ENCODE peak calls at places on chromosomes 16 and 17, in five cellular contexts. T, U, B, I and R are unnamed samples.

GRCh38 chr16:10979717-10980601 is 35.6 kb downstream of the CLEC16A start:
- DNase-seq in T (no peak), U (no peak), B (no peak), I (no peak), R (no peak)

GRCh38 chr17:948284-948852 is 31.2 kb downstream of the NXN start:
- DNase-seq in T (peak; percentile 41), U (no peak), B (no peak), I (no peak), R (no peak)

GRCh38 chr16:2765462-2766404 is 11.3 kb downstream of the ELOB start:
- DNase-seq in T (no peak), U (no peak), B (no peak), I (no peak), R (no peak)

GRCh38 chr17:62392908-62393307 is 12.6 kb downstream of the EFCAB3 start:
- DNase-seq in T (no peak), U (no peak), B (no peak), I (no peak), R (no peak)

GRCh38 chr17:29283496-29283895 is 10.5 kb downstream of the NUFIP2 start:
- DNase-seq in T (no peak), U (no peak), B (no peak), I (no peak), R (no peak)

GRCh38 chr17:46908352-46908751 is 14.6 kb upstream of the GOSR2 start:
- DNase-seq in T (no peak), U (no peak), B (no peak), I (no peak), R (no peak)

GRCh38 chr16:85750021-85750826 is 672 bp downstream of the C16orf74 start:
- DNase-seq in T (peak; percentile 60), U (no peak), B (no peak), I (no peak), R (peak; percentile 68)

GRCh38 chr16:78297066-78297666 is 197.7 kb downstream of the WWOX start:
- DNase-seq in T (peak; percentile 34), U (no peak), B (no peak), I (no peak), R (no peak)

GRCh38 chr16:56988948-56989945 is at the start of gene NLRC5:
- DNase-seq in T (peak; percentile 92), U (no peak), B (peak; percentile 46), I (peak; percentile 45), R (peak; percentile 76)

GRCh38 chr17:71921726-71922320 is 199.0 kb upstream of the SOX9 start:
- DNase-seq in T (peak; percentile 3), U (no peak), B (no peak), I (no peak), R (no peak)

GRCh38 chr16:46801428-46802049 is 29.4 kb downstream of the C16orf87 start:
- DNase-seq in T (peak; percentile 55), U (no peak), B (no peak), I (peak; percentile 11), R (no peak)

GRCh38 chr17:79304907-79305306 is 230.3 kb downstream of the ENGASE start:
- DNase-seq in T (no peak), U (no peak), B (no peak), I (no peak), R (no peak)

GRCh38 chr17:62720126-62720850 is 87.8 kb downstream of the MARCHF10 start:
- DNase-seq in T (no peak), U (no peak), B (no peak), I (no peak), R (no peak)

GRCh38 chr16:74837056-74837455 is 62.4 kb upstream of the FA2H start:
- DNase-seq in T (no peak), U (no peak), B (no peak), I (no peak), R (no peak)

GRCh38 chr16:19314718-19315425 is 29.3 kb downstream of the CLEC19A start:
- DNase-seq in T (no peak), U (no peak), B (no peak), I (no peak), R (no peak)

GRCh38 chr17:74450231-74450630 is 16.2 kb upstream of the CD300A start:
- DNase-seq in T (no peak), U (no peak), B (no peak), I (no peak), R (no peak)

GRCh38 chr17:82370471-82371332 is 863 bp upstream of the UTS2R start:
- DNase-seq in T (no peak), U (no peak), B (no peak), I (no peak), R (no peak)

GRCh38 chr16:15434425-15435215 is at the start of gene BMERB1:
- DNase-seq in T (peak; percentile 83), U (no peak), B (peak; percentile 79), I (peak; percentile 36), R (peak; percentile 42)

GRCh38 chr17:28718317-28718672 is 627 bp upstream of the RAB34 start:
- DNase-seq in T (no peak), U (no peak), B (peak; percentile 73), I (no peak), R (no peak)

GRCh38 chr17:2580641-2581040 is 12.8 kb upstream of the PAFAH1B1 start:
- DNase-seq in T (no peak), U (no peak), B (peak; percentile 14), I (no peak), R (no peak)

GRCh38 chr17:17842111-17842876 is 5.5 kb upstream of the SREBF1 start:
- DNase-seq in T (no peak), U (no peak), B (no peak), I (no peak), R (no peak)

GRCh38 chr16:82146957-82147356 is 23.1 kb downstream of the MPHOSPH6 start:
- DNase-seq in T (no peak), U (no peak), B (no peak), I (no peak), R (no peak)

GRCh38 chr17:227581-228222 is 46.3 kb upstream of the DOC2B start:
- DNase-seq in T (no peak), U (no peak), B (no peak), I (no peak), R (no peak)

GRCh38 chr17:43936434-43936833 is 5.8 kb downstream of the PPY start:
- DNase-seq in T (no peak), U (no peak), B (no peak), I (no peak), R (no peak)

GRCh38 chr17:77894126-77894956 is 64.2 kb upstream of the TNRC6C start:
- DNase-seq in T (no peak), U (no peak), B (no peak), I (no peak), R (no peak)

GRCh38 chr17:66791337-66791736 is 43.6 kb upstream of the CACNG5 start:
- DNase-seq in T (no peak), U (no peak), B (no peak), I (no peak), R (no peak)

GRCh38 chr16:89827383-89828198 is 684 bp upstream of the SPIRE2 start:
- DNase-seq in T (peak; percentile 91), U (no peak), B (peak; percentile 58), I (no peak), R (no peak)

GRCh38 chr16:88116121-88116900 is 165.1 kb downstream of the BANP start:
- DNase-seq in T (peak; percentile 85), U (no peak), B (no peak), I (peak; percentile 8), R (no peak)

GRCh38 chr17:60102632-60103047 is 23.9 kb upstream of the HEATR6 start:
- DNase-seq in T (peak; percentile 88), U (no peak), B (no peak), I (no peak), R (peak; percentile 48)

GRCh38 chr17:61647044-61647443 is 56.0 kb upstream of the NACA2 start:
- DNase-seq in T (no peak), U (peak; percentile 40), B (no peak), I (no peak), R (no peak)

GRCh38 chr16:50093607-50094570 is 28.1 kb downstream of the HEATR3 start:
- DNase-seq in T (no peak), U (no peak), B (no peak), I (no peak), R (no peak)